ENCODE peak calls at places on chromosomes 12 and 14, in six cellular contexts. V is IMR-90, H is astrocyte, N is cardiac muscle cell, D is iPS DF 6.9, E is fibroblast of villous mesenchyme. M is an unnamed sample.

GRCh38 chr14:36281309-36281708 is 39.1 kb downstream of the MBIP start:
- DNase-seq in V (no peak), H (no peak), N (no peak), D (peak), E (no peak), M (peak)

GRCh38 chr12:29073631-29074239 is 75.3 kb upstream of the FAR2 start:
- DNase-seq in V (peak), H (peak), N (peak), D (no peak), E (peak), M (peak)

GRCh38 chr14:51674294-51675002 is 22.7 kb downstream of the FRMD6 start:
- DNase-seq in V (peak), H (peak), N (no peak), D (no peak), E (peak), M (peak)

GRCh38 chr14:97410667-97411286 is 613.6 kb downstream of the VRK1 start:
- DNase-seq in V (no peak), H (no peak), N (no peak), D (no peak), E (no peak), M (no peak)

GRCh38 chr14:47365248-47365647 is 310.2 kb downstream of the MDGA2 start:
- DNase-seq in V (no peak), H (no peak), N (no peak), D (no peak), E (no peak), M (no peak)

GRCh38 chr14:32531942-32532341 is 202.8 kb downstream of the AKAP6 start:
- DNase-seq in V (no peak), H (no peak), N (no peak), D (no peak), E (no peak), M (no peak)

GRCh38 chr12:93540506-93540905 is 32.0 kb upstream of the SOCS2 start:
- DNase-seq in V (no peak), H (no peak), N (no peak), D (no peak), E (no peak), M (no peak)

GRCh38 chr12:48542300-48542928 is 17.0 kb downstream of the OR8S1 start:
- DNase-seq in V (peak), H (peak), N (peak), D (peak), E (peak), M (peak)

GRCh38 chr14:74207943-74208342 is 31.3 kb upstream of the VSX2 start:
- DNase-seq in V (no peak), H (no peak), N (no peak), D (peak), E (no peak), M (no peak)

GRCh38 chr14:24224618-24225071 is 7.5 kb downstream of the NEDD8 start:
- DNase-seq in V (peak), H (peak), N (no peak), D (no peak), E (peak), M (peak)

GRCh38 chr12:6939187-6939540 is 4.5 kb upstream of the RNU7-1 start:
- DNase-seq in V (no peak), H (no peak), N (no peak), D (no peak), E (no peak), M (no peak)

GRCh38 chr12:1821805-1822204 is 1.4 kb downstream of the LRTM2 start:
- DNase-seq in V (no peak), H (no peak), N (no peak), D (no peak), E (no peak), M (no peak)

GRCh38 chr14:26594148-26594547 is 3.7 kb downstream of the NOVA1 start:
- DNase-seq in V (no peak), H (no peak), N (no peak), D (no peak), E (no peak), M (no peak)

GRCh38 chr14:95039993-95040348 is 117.4 kb downstream of the DICER1 start:
- DNase-seq in V (no peak), H (no peak), N (no peak), D (no peak), E (no peak), M (no peak)

GRCh38 chr12:1907652-1908611 is 10.5 kb downstream of the CACNA2D4 start:
- DNase-seq in V (no peak), H (no peak), N (no peak), D (no peak), E (no peak), M (no peak)

M was measured in amniotic epithelial cell.